ENCODE peak calls at places on chromosomes 6 and 20, in eight cellular contexts. C, V, Y, T, Q, S, J and U are unnamed samples.

GRCh38 chr20:16929756-16930155 is 181.6 kb downstream of the OTOR start:
- DNase-seq in S (peak; percentile 59), C (no peak), V (peak; percentile 42), Q (no peak), T (no peak), J (no peak), Y (no peak), U (no peak)

GRCh38 chr6:75201901-75202672 is 3.8 kb downstream of the COL12A1 start:
- DNase-seq in J (no peak), Q (no peak), V (no peak), C (no peak), S (peak; percentile 30), Y (no peak), T (no peak), U (no peak)

GRCh38 chr6:24140572-24140971 is 14.6 kb downstream of the NRSN1 start:
- DNase-seq in V (no peak), Q (no peak), C (no peak), J (no peak), S (no peak), Y (no peak), T (no peak), U (no peak)

GRCh38 chr6:105771313-105771970 is 314.7 kb upstream of the PRDM1 start:
- DNase-seq in V (no peak), T (no peak), Y (no peak), J (no peak), S (peak; percentile 65), Q (peak; percentile 74), C (no peak), U (no peak)

GRCh38 chr20:50395258-50395729 is 114.9 kb upstream of the PTPN1 start:
- DNase-seq in Y (no peak), Q (no peak), C (no peak), J (no peak), V (peak; percentile 37), T (no peak), S (peak; percentile 34), U (no peak)

GRCh38 chr20:13396036-13396435 is 175.0 kb downstream of the ISM1 start:
- DNase-seq in T (no peak), V (no peak), Y (no peak), C (no peak), S (peak; percentile 56), J (no peak), Q (no peak), U (no peak)

GRCh38 chr20:3204124-3204794 is at the start of gene DDRGK1:
- DNase-seq in T (peak; percentile 93), J (peak; percentile 84), C (peak; percentile 95), Y (peak; percentile 88), Q (peak; percentile 79), V (peak; percentile 91), S (peak; percentile 69), U (peak; percentile 86)

GRCh38 chr6:156890627-156891300 is 113.6 kb downstream of the ARID1B start:
- DNase-seq in T (no peak), S (peak; percentile 13), Y (no peak), C (peak; percentile 40), Q (no peak), J (no peak), V (no peak), U (no peak)

GRCh38 chr20:53672484-53673129 is 79.0 kb upstream of the ZNF217 start:
- DNase-seq in Q (no peak), T (no peak), Y (no peak), J (no peak), C (no peak), S (peak; percentile 66), V (peak; percentile 70), U (no peak)

GRCh38 chr20:45318386-45318939 is 10.4 kb upstream of the MATN4 start:
- DNase-seq in T (no peak), C (no peak), V (no peak), Y (no peak), Q (no peak), S (no peak), J (no peak), U (no peak)

GRCh38 chr20:2006452-2007381 is 12.9 kb upstream of the PDYN start:
- DNase-seq in J (peak; percentile 7), S (peak; percentile 30), Y (no peak), T (no peak), V (peak; percentile 49), C (peak; percentile 78), Q (peak; percentile 33), U (peak; percentile 52)

GRCh38 chr6:125273965-125274364 is 27.8 kb downstream of the HDDC2 start:
- DNase-seq in V (peak; percentile 94), S (peak; percentile 24), Y (no peak), T (no peak), J (no peak), C (no peak), Q (peak; percentile 96), U (no peak)

GRCh38 chr6:29483186-29483585 is 4.6 kb downstream of the MAS1L start:
- DNase-seq in S (no peak), Q (peak; percentile 14), T (no peak), J (no peak), C (no peak), V (no peak), Y (no peak), U (no peak)

GRCh38 chr6:43263314-43264178 is 20.3 kb downstream of the TTBK1 start:
- DNase-seq in Y (peak; percentile 12), V (peak; percentile 77), T (no peak), C (peak; percentile 93), Q (peak; percentile 46), S (peak; percentile 62), J (peak; percentile 59), U (peak; percentile 83)

GRCh38 chr6:34391023-34391485 is 1.4 kb downstream of the NUDT3 start:
- DNase-seq in J (no peak), V (peak; percentile 51), Q (peak; percentile 28), S (peak; percentile 71), Y (no peak), T (no peak), C (peak; percentile 75), U (peak; percentile 36)

GRCh38 chr20:45419188-45420091 is 3.5 kb downstream of the PIGT start:
- DNase-seq in V (peak; percentile 100), J (no peak), S (peak; percentile 94), Q (peak; percentile 68), C (peak; percentile 79), Y (no peak), T (peak; percentile 88), U (peak; percentile 90)

GRCh38 chr20:10739575-10739974 is 65.8 kb upstream of the JAG1 start:
- DNase-seq in Y (no peak), V (no peak), J (no peak), T (no peak), C (no peak), S (no peak), Q (peak; percentile 85), U (no peak)

GRCh38 chr20:13874269-13875158 is 89.7 kb downstream of the NDUFAF5 start:
- DNase-seq in T (no peak), Q (no peak), V (no peak), Y (no peak), J (no peak), S (no peak), C (no peak), U (no peak)

DNA sequence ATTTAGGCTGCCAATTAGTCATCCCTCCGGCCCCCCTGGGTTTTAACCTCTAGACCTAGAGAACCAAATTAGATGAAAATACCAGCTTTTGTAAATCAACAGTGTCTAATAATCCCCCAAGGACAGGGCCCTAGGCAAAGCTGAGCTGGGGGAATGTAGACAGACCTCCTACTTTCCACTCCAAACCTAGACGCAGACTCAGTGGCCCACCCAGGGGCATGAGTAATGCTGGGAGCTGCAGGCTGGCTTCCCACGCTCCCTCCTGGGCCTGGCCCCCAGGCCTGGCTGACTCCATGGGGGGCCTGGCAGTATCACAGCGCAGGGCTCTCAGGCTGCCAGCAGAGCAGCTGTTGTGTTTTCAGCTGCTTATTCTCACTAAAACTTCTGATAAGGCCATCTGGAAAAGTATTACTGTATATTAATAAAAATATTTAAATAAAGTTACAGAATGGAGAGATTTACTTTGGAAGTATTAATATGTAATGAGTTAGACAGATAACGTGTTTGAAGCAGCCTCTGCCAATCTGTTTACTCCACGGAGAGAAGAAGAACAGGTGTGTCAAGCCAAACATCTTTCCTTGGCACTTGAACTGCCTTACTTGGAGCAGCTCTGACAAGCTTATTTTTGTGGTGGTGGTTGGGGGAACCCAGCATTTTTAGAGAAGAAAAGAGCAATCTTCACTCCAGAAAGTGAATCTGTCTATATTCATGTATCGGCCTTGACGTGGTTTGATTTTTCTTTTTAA is 144.0 kb upstream of the AGPAT4 start:
- DNase-seq in Y (no peak), C (no peak), Q (no peak), S (peak; percentile 85), T (no peak), V (peak; percentile 4), J (no peak), U (no peak)
- H3K27ac ChIP-seq in Y (no peak overlapping the region), C (no peak overlapping the region), Q (no peak overlapping the region), S (no peak overlapping the region), T (peak overlapping the region; percentile 67), V (no peak overlapping the region), J (no peak overlapping the region), U (no peak overlapping the region)

DNA sequence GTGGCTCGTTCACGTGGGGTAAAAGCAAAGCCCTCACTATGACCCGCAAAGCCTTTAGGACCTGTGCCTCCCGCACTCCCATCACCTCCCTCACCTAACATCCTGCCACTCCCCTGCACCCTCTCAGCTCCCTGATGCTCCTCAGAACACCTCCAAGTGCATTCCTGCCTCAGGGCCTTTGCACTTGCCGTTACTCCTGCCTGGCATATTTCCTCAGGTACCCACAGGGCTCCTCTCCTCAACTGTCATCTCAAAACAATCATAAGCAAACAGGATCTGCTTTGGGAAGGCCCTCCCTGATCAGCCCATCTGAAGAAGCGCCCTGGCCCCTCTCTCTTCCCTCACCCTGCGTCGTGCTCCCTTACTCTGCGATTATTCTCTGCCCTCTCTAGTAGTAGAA is 49.1 kb downstream of the FGD2 start:
- DNase-seq in V (no peak), J (no peak), C (no peak), Y (no peak), Q (no peak), S (no peak), T (no peak), U (no peak)
- H3K27ac ChIP-seq in V (peak overlapping the region; percentile 95), J (no peak overlapping the region), C (no peak overlapping the region), Y (no peak overlapping the region), Q (no peak overlapping the region), S (no peak overlapping the region), T (no peak overlapping the region), U (no peak overlapping the region)

DNA sequence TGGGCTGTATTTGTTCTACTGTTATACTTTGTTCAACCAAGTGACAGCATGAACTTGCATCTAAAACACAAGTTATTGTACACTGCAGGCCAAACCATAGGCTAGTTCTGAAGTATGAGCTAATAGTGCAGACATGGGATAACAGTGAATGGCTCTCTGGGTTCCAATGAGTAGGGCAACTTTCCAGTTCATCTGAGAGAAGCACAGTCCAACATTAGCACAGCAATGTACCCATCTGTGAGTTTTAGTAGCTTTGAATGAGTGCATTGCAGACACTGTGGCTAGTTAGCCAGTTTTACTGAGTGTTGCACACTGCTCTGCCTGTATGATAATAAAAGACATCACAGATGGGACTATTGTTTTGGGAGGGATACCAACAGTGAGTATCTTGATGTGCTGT is 56.5 kb upstream of the FUT9 start:
- DNase-seq in C (no peak), J (no peak), Y (no peak), V (no peak), S (no peak), T (no peak), Q (no peak), U (no peak)
- H3K27ac ChIP-seq in C (no peak overlapping the region), J (no peak overlapping the region), Y (no peak overlapping the region), V (no peak overlapping the region), S (no peak overlapping the region), T (no peak overlapping the region), Q (no peak overlapping the region), U (no peak overlapping the region)

DNA sequence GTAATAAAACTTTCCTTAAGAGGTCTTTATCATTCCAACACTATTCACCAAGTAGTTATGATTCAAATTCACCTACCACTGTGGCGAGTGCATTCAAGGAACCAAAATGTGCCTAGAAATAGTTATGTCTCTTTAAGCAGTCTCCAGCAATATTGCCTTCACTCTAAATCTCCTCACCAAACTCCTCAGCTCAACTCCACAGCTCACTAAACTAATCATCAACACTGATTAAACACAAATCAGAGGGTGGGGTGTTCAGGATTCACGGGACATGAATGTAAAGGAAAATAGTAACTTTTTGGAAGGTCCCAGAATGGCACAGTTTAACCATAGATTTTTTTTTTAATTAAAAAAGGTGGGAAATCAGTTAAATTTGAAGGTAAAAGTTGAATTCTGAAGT is 70.5 kb upstream of the THEMIS start:
- DNase-seq in C (no peak), J (no peak), Y (no peak), Q (no peak), T (no peak), V (no peak), S (no peak), U (no peak)
- H3K27ac ChIP-seq in C (no peak overlapping the region), J (peak overlapping the region; percentile 83), Y (no peak overlapping the region), Q (no peak overlapping the region), T (no peak overlapping the region), V (peak overlapping the region; percentile 85), S (no peak overlapping the region), U (no peak overlapping the region)